ENCODE peak calls at places on chromosomes 1 and 21, in ten cellular contexts. X is WTC11; I is nephron progenitor cell; T is lung; L is uterus; Q is mucosa of descending colon; O is H9; U is breast epithelium; A is body of pancreas; H is CD4-positive, alpha-beta T cell. Z is an unnamed sample.

GRCh38 chr1:101147381-101147780 is 89.4 kb upstream of the S1PR1 start:
- DNase-seq in H (no peak), O (no peak), L (no peak), Q (no peak), X (no peak), I (no peak), A (no peak), U (no peak), T (no peak), Z (no peak)

GRCh38 chr1:19036701-19037605 is 80.5 kb upstream of the IFFO2 start:
- DNase-seq in T (no peak), I (no peak), X (peak), Q (no peak), L (no peak), H (peak), U (no peak), O (no peak), A (no peak), Z (peak)

GRCh38 chr1:60213253-60213652 is 139.7 kb upstream of the C1orf87 start:
- DNase-seq in L (no peak), T (no peak), A (no peak), X (no peak), O (no peak), Q (no peak), I (no peak), H (no peak), U (no peak), Z (no peak)

GRCh38 chr1:67748630-67749029 is 63.6 kb downstream of the GADD45A start:
- DNase-seq in I (no peak), L (no peak), X (no peak), T (no peak), U (no peak), Q (no peak), O (no peak), H (no peak), A (no peak), Z (no peak)

GRCh38 chr1:58422436-58422835 is 124.1 kb downstream of the OMA1 start:
- DNase-seq in Q (no peak), I (no peak), A (no peak), X (no peak), U (no peak), H (no peak), L (no peak), O (no peak), T (no peak), Z (no peak)

GRCh38 chr1:107057197-107058133 is 991 bp downstream of the PRMT6 start:
- DNase-seq in O (peak), A (peak), U (peak), L (peak), X (peak), H (peak), I (peak), Q (peak), T (peak), Z (peak)

GRCh38 chr1:217342105-217342504 is 288.8 kb downstream of the GPATCH2 start:
- DNase-seq in U (no peak), I (no peak), A (no peak), H (no peak), O (no peak), L (no peak), Q (no peak), X (no peak), T (no peak), Z (no peak)

GRCh38 chr1:15039017-15039648 is 114.4 kb upstream of the TMEM51 start:
- DNase-seq in I (no peak), L (no peak), O (no peak), T (no peak), X (no peak), H (no peak), U (no peak), Q (no peak), A (no peak), Z (peak)

GRCh38 chr21:16330340-16331319 is 600.8 kb downstream of the USP25 start:
- DNase-seq in H (no peak), T (no peak), X (peak), L (peak), A (no peak), O (no peak), I (peak), Q (no peak), U (no peak), Z (peak)

GRCh38 chr1:169511339-169512028 is 25.7 kb upstream of the SLC19A2 start:
- DNase-seq in U (no peak), X (no peak), O (no peak), T (no peak), I (no peak), L (peak), Q (no peak), H (no peak), A (no peak), Z (no peak)

GRCh38 chr1:119147626-119148180 is 7.2 kb upstream of the WARS2 start:
- DNase-seq in I (no peak), U (no peak), T (no peak), O (no peak), H (no peak), L (no peak), Q (no peak), A (no peak), X (no peak), Z (no peak)

GRCh38 chr1:184755226-184756065 is 788 bp upstream of the EDEM3 start:
- DNase-seq in T (no peak), Q (no peak), O (no peak), H (no peak), A (no peak), I (no peak), X (no peak), U (no peak), L (no peak), Z (peak)

GRCh38 chr1:7582439-7582972 is 188.6 kb upstream of the VAMP3 start:
- DNase-seq in T (no peak), I (peak), X (no peak), H (peak), A (no peak), Q (no peak), U (no peak), O (no peak), L (no peak), Z (peak)

GRCh38 chr1:215842905-215843304 is 275.8 kb downstream of the KCTD3 start:
- DNase-seq in O (no peak), A (no peak), H (no peak), X (no peak), T (no peak), I (no peak), Q (no peak), L (no peak), U (no peak), Z (no peak)

DNA sequence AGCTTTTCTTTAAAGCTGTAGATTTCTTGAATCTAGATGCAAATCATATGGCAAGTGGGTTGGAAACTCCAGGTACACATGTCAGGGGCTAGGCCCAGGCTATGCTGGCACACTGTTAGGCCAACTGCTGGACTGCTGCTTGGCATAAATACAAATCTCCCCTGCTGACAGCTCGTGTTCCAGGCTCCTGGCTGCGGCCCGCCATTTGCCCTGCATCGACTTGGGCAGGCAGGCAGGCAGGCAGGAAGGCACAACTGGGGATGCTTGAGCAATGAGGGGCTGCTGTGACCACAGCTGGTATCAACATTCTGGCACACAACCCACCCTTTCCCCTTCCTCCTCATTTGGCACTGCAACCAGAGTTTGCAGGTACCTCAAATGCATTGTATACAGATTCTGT is 53.2 kb downstream of the SAMSN1 start:
- DNase-seq in Q (peak), U (no peak), I (no peak), A (no peak), L (no peak), H (no peak), X (peak), O (no peak), T (no peak), Z (no peak)
- TF ChIP-seq CTCF in Q (no peak), U (no peak), I (no peak), A (no peak), L (no peak), H (no peak), X (no peak), O (no peak), T (no peak), Z (no peak)

DNA sequence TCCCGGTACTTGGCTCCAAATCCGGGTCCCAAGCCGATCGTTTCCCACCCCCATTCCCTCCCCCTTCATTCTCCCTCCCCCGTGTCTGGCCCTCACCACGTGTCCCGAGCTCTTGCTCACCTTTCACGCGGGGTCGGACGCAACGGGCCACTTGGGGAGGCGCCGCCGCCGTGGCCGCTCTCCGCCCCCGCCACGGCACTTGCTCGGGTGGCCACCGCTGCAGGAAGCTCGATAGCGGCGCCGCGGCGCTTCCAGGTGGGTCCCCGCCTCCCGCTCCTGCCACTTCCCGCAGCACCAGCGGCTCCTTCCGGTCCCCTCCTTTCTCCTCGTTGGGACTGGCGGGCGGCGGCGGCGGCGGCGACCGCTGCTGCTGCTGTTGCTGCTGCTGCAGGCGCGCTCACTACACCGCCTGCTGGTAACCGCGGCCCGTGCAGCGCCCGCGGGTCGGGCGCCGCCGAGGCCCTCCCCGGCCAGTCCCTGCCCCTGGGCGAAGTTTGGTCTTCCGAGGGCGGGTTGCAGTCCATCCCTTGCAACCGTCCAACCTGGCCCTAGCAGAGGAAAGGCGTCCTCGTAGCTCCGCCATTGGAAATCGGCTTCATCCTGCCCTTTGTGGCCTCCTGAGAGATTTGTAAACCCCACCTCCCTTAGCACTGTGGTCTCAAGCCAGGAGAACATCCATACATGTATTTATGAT is 831 bp upstream of the ZZZ3 start:
- DNase-seq in T (peak), L (peak), I (peak), H (peak), O (peak), X (peak), A (peak), U (peak), Q (peak), Z (peak)
- TF ChIP-seq CTCF in T (peak), L (peak), I (peak), H (peak), O (peak), X (peak), A (peak), U (peak), Q (peak), Z (peak)

DNA sequence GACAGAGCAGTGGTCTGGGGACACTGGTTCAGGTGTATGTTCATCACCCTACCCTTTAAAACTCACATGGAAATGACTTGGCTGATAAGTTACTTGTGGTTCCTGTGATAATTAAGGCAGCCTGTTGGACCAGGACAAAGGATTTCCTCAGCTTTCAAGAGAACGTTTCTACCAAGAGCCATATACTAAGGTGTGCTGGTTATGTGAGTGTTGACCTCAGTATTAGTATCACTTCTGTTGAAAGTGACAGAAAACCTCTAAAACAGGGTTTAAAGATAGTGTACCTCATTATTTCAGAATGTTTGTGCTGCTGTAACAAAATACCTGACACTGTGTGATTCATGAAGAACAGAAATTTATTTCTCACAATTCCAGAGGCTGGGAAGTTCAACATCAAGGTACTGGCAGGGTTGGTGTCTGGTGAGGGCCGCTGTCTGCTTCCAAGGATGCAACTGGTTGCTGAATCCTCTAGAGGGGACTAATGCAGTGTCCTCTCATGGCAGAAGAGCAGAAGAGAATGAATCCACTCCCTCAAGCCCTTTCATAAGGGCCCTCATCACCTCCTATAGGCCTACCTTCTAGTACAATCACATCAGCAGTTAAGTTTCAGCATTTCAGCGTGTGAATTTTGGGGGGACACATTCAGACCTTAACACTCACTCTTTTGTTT is 54.9 kb downstream of the UCK2 start:
- DNase-seq in A (no peak), I (no peak), Q (no peak), L (no peak), T (no peak), U (no peak), X (no peak), O (no peak), H (no peak), Z (no peak)
- TF ChIP-seq CTCF in A (no peak), I (no peak), Q (no peak), L (no peak), T (no peak), U (no peak), X (no peak), O (no peak), H (no peak), Z (no peak)

DNA sequence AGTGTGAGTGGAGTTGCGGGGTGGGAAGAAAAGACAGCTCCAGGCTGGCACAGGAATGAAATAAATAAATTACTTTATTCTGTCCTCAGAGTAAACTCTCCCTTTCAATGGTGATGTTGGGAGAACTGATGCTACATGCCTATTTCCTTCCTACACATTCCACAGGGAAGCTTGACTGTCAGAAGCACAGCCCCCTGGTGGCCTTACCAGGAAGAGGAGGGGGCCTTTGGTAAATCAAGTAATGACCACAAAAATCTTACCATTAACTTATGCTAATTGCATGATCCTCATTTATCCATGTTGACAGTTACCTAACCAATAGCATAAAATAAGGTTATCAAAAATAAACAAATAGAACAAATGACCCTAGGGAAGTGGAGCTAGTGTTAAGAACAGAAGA is 605.0 kb upstream of the PKN2 start:
- DNase-seq in I (peak), Q (no peak), T (no peak), X (peak), O (peak), L (no peak), A (no peak), H (no peak), U (no peak), Z (no peak)
- TF ChIP-seq CTCF in I (peak), Q (no peak), T (no peak), X (peak), O (peak), L (no peak), A (peak), H (no peak), U (no peak), Z (peak)

GRCh38 chr21:42360317-42360716 is 6.0 kb downstream of the TFF1 start:
- DNase-seq in X (no peak), H (no peak), O (no peak), A (no peak), L (no peak), U (no peak), Q (peak), T (no peak), I (no peak), Z (no peak)
- TF ChIP-seq CTCF in X (peak), H (no peak), O (peak), A (no peak), L (no peak), U (no peak), Q (no peak), T (no peak), I (no peak), Z (no peak)

DNA sequence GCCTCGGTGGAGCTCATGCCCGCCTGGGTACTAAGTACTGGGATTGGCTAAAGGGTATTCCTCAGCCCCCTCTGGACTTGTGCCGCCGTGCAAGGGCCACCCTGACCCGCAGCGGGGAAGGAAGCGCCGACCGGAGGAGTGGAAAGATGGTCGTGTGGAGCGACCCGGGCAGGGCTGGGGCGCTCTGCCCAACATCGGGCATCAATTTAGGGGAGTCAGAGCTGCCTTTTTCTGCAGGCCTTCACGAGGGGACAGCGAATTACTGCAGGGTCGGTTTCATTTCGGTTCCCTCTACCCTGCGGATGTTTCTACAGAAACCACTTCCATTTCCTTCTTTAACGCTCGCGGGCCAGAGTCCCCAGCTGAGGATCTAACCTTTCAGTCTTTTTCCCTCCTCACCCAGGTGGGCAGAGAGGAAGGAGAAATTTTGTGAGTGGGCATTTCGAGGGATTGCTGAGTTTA is 986 bp downstream of the TOR1AIP1 start:
- DNase-seq in A (no peak), X (no peak), T (no peak), U (no peak), L (no peak), Q (no peak), O (no peak), H (no peak), I (no peak), Z (peak)
- TF ChIP-seq CTCF in A (no peak), X (no peak), T (no peak), U (no peak), L (no peak), Q (no peak), O (no peak), H (no peak), I (no peak), Z (no peak)

GRCh38 chr1:9794081-9794480 is 29.7 kb downstream of the CLSTN1 start:
- DNase-seq in L (no peak), X (no peak), T (no peak), A (no peak), H (no peak), I (no peak), Q (no peak), O (no peak), U (no peak), Z (no peak)

GRCh38 chr1:9797049-9797448 is 26.7 kb downstream of the CLSTN1 start:
- DNase-seq in T (no peak), O (no peak), X (no peak), Q (no peak), A (no peak), U (no peak), I (no peak), H (no peak), L (no peak), Z (no peak)

GRCh38 chr1:9793291-9793690 is 30.5 kb downstream of the CLSTN1 start:
- DNase-seq in L (no peak), A (no peak), T (no peak), H (no peak), Q (no peak), U (no peak), O (no peak), I (peak), X (no peak), Z (no peak)

GRCh38 chr1:9787702-9788101 is 36.1 kb downstream of the CLSTN1 start:
- DNase-seq in X (no peak), H (peak), L (no peak), O (no peak), T (no peak), A (no peak), I (no peak), U (no peak), Q (no peak), Z (no peak)

DNA sequence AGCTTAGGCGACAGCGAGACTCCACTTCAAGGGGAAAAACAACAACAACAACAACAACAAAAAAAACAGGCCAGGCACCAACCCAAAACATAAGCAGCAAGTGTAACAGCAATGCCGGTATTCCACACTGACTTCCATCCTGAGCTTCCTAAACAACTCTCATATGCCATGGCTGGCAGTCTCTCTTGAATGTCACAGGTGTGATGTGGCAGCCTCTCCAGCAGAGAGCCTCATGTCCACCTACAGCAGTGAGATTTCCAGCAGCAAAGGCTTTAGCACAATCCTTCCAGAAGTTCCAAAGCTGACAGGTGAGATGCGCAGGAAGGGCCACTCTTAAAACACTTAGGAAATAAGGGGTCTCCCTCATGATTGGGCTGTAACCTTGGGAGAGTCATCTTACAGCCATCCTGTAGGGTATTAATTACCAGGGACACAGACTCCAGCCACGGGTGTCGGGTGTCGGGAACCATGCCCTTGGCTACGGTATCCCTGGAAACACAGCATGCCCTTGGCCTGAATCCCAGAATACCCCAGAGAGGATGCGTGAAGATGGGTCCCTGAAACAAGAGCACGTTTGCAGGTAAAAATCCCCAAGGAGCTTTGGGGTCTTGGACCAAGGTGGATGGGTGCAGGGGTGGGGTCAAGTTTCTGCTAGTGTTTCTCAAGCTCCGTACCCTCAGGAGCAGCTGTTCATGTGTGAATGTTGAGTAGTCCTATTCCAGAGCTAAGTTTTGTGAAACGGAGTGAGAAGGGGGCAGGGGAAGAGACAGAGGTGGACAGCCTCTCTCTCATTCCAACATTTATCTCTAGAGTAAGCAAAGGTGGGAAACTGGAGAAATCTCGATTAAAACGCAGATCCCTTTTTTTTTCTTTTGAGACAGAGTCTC is 31.4 kb downstream of the CLSTN1 start:
- DNase-seq in Q (no peak), X (peak), A (peak), L (no peak), H (no peak), U (no peak), T (no peak), O (peak), I (peak), Z (peak)
- TF ChIP-seq CTCF in Q (no peak), X (no peak), A (peak), L (no peak), H (no peak), U (peak), T (no peak), O (peak), I (no peak), Z (no peak)

GRCh38 chr1:246153796-246154212 is 353.3 kb downstream of the SMYD3 start:
- DNase-seq in U (no peak), L (no peak), T (no peak), I (no peak), Q (no peak), H (no peak), A (no peak), O (no peak), X (no peak), Z (no peak)

GRCh38 chr1:246155923-246156322 is 351.2 kb downstream of the SMYD3 start:
- DNase-seq in O (no peak), I (no peak), L (no peak), U (no peak), H (no peak), Q (no peak), T (no peak), X (no peak), A (no peak), Z (peak)

GRCh38 chr1:246149543-246149942 is 357.5 kb downstream of the SMYD3 start:
- DNase-seq in I (no peak), T (no peak), Q (no peak), X (no peak), A (no peak), U (no peak), L (no peak), O (no peak), H (no peak), Z (no peak)

GRCh38 chr1:246152986-246153431 is 354.1 kb downstream of the SMYD3 start:
- DNase-seq in O (no peak), H (no peak), T (no peak), I (no peak), A (no peak), X (no peak), L (no peak), Q (no peak), U (no peak), Z (no peak)

GRCh38 chr1:246151796-246152434 is 355.2 kb downstream of the SMYD3 start:
- DNase-seq in X (no peak), U (no peak), L (no peak), T (no peak), H (no peak), O (peak), A (no peak), I (no peak), Q (no peak), Z (no peak)
- TF ChIP-seq CTCF in X (no peak), U (no peak), L (no peak), T (no peak), H (no peak), O (peak), A (no peak), I (peak), Q (no peak), Z (no peak)